ENCODE peak calls at places on chromosome 1, in eight cellular contexts. X, E, D, F, Z, O, H and J are unnamed samples.

GRCh38 chr1:218679988-218680743 is 335.0 kb downstream of the TGFB2 start:
- DNase-seq in E (no peak), D (no peak), O (no peak), Z (no peak), X (no peak), H (no peak), F (no peak), J (no peak)

GRCh38 chr1:7375781-7376660 is 395.1 kb upstream of the VAMP3 start:
- DNase-seq in D (peak), F (no peak), E (no peak), H (no peak), O (no peak), Z (no peak), X (peak), J (no peak)

GRCh38 chr1:75342799-75343198 is 208.6 kb downstream of the LHX8 start:
- DNase-seq in E (no peak), O (no peak), F (no peak), X (no peak), H (no peak), Z (no peak), D (no peak), J (no peak)

GRCh38 chr1:163315773-163316374 is 5.9 kb upstream of the NUF2 start:
- DNase-seq in H (no peak), O (peak), X (no peak), D (no peak), Z (peak), F (no peak), E (no peak), J (peak)

GRCh38 chr1:20443703-20444587 is 42.1 kb downstream of the CAMK2N1 start:
- DNase-seq in E (no peak), Z (no peak), D (no peak), X (no peak), F (no peak), O (peak), H (no peak), J (no peak)

GRCh38 chr1:62068978-62069377 is 125.7 kb upstream of the L1TD1 start:
- DNase-seq in Z (no peak), E (no peak), O (peak), H (no peak), D (no peak), F (no peak), X (peak), J (no peak)

GRCh38 chr1:210302501-210302900 is 26.2 kb upstream of the HHAT start:
- DNase-seq in E (no peak), H (no peak), O (no peak), D (no peak), X (peak), F (no peak), Z (no peak), J (no peak)

GRCh38 chr1:25039229-25039628 is 109.2 kb upstream of the RUNX3 start:
- DNase-seq in E (no peak), H (no peak), D (no peak), X (no peak), F (no peak), O (no peak), Z (no peak), J (no peak)

GRCh38 chr1:78348526-78349284 is 142.1 kb upstream of the PTGFR start:
- DNase-seq in Z (no peak), X (no peak), O (no peak), E (no peak), F (no peak), H (no peak), D (no peak), J (no peak)

GRCh38 chr1:188642585-188643168 is 1813.9 kb downstream of the PLA2G4A start:
- DNase-seq in X (no peak), F (peak), Z (no peak), O (no peak), H (no peak), D (no peak), E (no peak), J (no peak)

DNA sequence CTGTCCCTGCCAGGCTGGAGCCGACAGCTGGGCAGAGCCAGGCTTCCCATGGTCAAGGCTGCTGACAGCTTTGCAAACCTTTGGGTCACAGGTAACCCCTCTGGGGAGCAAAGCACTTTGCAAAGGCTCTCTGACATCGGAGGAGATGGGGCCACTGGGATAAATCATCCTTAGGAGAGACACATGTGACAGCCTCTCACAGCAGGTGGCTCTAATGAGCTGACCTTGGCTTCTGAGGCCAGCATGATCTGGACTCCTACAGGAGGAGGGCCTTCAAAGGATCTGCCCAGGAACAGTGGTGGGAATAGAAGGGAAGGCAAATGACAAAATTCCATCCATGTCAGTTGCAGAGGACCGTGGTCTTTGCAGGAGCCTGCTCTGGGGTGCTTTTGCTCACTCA is 136.8 kb upstream of the AJAP1 start:
- DNase-seq in E (no peak), X (no peak), Z (no peak), F (no peak), H (no peak), O (no peak), D (no peak), J (no peak)
- TF ChIP-seq CTCF in E (no peak), X (no peak), Z (no peak), F (no peak), H (no peak), O (no peak), D (no peak), J (no peak)

DNA sequence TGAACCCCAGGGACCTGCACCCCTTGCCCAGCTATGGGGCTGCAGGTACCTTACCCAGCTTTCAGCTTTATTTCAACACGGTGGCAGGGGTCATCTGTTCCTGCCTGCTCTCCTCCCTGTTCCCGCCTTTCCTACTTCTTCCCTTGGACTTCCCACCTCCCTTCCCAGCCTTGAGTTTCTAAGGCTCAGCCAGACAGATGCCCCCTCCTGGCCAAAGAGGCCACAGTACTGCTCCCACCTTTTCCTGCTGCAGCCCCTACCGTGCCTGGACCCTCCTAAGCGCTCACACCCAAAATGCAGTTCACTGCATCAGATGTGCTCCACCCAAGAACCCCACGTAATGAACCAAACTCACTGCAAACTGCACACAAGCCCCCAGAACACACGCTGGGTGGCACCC is 7.7 kb downstream of the NOC2L start:
- DNase-seq in Z (no peak), O (no peak), E (no peak), D (no peak), X (no peak), H (no peak), F (no peak), J (no peak)
- TF ChIP-seq CTCF in Z (peak), O (no peak), E (peak), D (no peak), X (no peak), H (no peak), F (peak), J (no peak)

GRCh38 chr1:203038891-203039608 is 12.8 kb downstream of the PPFIA4 start:
- DNase-seq in F (peak), X (peak), D (peak), H (peak), Z (peak), O (peak), E (no peak), J (peak)
- TF ChIP-seq CTCF in F (peak), X (peak), D (peak), H (peak), Z (peak), O (peak), E (peak), J (peak)

GRCh38 chr1:174291059-174291458 is 131.7 kb downstream of the RABGAP1L start:
- DNase-seq in D (no peak), E (no peak), O (no peak), X (no peak), Z (no peak), H (no peak), F (no peak), J (no peak)
- TF ChIP-seq CTCF in D (no peak), E (no peak), O (no peak), X (no peak), Z (no peak), H (no peak), F (no peak), J (no peak)

GRCh38 chr1:197181982-197182381 is 35.5 kb upstream of the ASPM start:
- DNase-seq in D (no peak), Z (no peak), X (no peak), F (no peak), E (no peak), O (no peak), H (no peak), J (no peak)

GRCh38 chr1:197180252-197180878 is 33.9 kb upstream of the ASPM start:
- DNase-seq in F (no peak), O (peak), H (no peak), E (peak), X (no peak), Z (peak), D (no peak), J (no peak)

GRCh38 chr1:197174818-197175217 is 28.3 kb upstream of the ASPM start:
- DNase-seq in D (no peak), E (no peak), F (no peak), X (no peak), Z (no peak), O (no peak), H (no peak), J (no peak)

GRCh38 chr1:197182716-197183115 is 36.2 kb upstream of the ASPM start:
- DNase-seq in O (no peak), Z (no peak), X (no peak), D (no peak), E (no peak), H (no peak), F (no peak), J (no peak)

DNA sequence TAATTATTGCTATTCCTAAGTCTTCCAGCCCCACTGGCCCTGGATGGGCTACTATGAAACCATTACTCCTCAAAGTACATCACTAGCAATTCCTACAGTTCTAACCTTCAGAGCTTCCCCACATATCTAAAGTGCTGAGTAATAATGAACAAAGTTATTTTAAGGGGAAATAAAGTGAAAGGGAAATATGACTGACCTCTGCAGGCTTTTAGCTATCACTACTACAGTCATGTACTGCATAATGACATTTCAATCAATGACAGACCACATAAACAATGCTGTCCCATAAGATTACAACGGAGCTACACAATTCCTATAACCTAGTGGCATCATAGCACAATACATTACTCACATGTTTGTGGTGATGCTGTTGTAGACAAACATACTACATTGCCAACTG is 32.5 kb upstream of the ASPM start:
- DNase-seq in D (no peak), F (no peak), Z (no peak), H (no peak), E (no peak), X (no peak), O (no peak), J (no peak)
- TF ChIP-seq CTCF in D (no peak), F (no peak), Z (no peak), H (no peak), E (no peak), X (no peak), O (no peak), J (no peak)